ENCODE peak calls at places on chromosome 18, in four cellular contexts. B is GM12878, R is K562, V is HepG2. N is an unnamed sample.

GRCh38 chr18:80109676-80110078 is 615 bp downstream of the ADNP2 start:
- DNase-seq in R (peak; percentile 35), B (no peak), V (no peak), N (no peak)

GRCh38 chr18:35029770-35030169 is 11.4 kb upstream of the MAPRE2 start:
- DNase-seq in R (no peak), B (no peak), V (no peak), N (no peak)

GRCh38 chr18:41126541-41127235 is 828.3 kb upstream of the PIK3C3 start:
- DNase-seq in R (no peak), V (no peak), B (no peak), N (no peak)

GRCh38 chr18:5518899-5519371 is 24.9 kb downstream of the EPB41L3 start:
- DNase-seq in B (no peak), V (no peak), R (no peak), N (no peak)

GRCh38 chr18:48837676-48838075 is 113.1 kb downstream of the SMAD7 start:
- DNase-seq in B (no peak), V (no peak), R (no peak), N (no peak)

GRCh38 chr18:22831441-22831904 is 101.7 kb upstream of the RBBP8 start:
- DNase-seq in R (no peak), B (no peak), V (peak; percentile 36), N (no peak)

GRCh38 chr18:73669299-73669698 is 478.3 kb downstream of the FBXO15 start:
- DNase-seq in V (no peak), R (no peak), B (no peak), N (no peak)

GRCh38 chr18:59846814-59847490 is 52.8 kb upstream of the PMAIP1 start:
- DNase-seq in B (peak; percentile 83), R (no peak), V (no peak), N (no peak)

GRCh38 chr18:76581261-76581660 is 86.2 kb upstream of the ZNF516 start:
- DNase-seq in B (no peak), V (no peak), R (no peak), N (peak; percentile 22)

GRCh38 chr18:35478520-35479435 is 19.0 kb downstream of the INO80C start:
- DNase-seq in V (peak; percentile 97), B (no peak), R (peak; percentile 56), N (no peak)

GRCh38 chr18:11852048-11852341 is 782 bp downstream of the CHMP1B start:
- DNase-seq in R (no peak), B (no peak), V (no peak), N (no peak)

GRCh38 chr18:48797841-48798255 is 152.9 kb downstream of the SMAD7 start:
- DNase-seq in V (no peak), R (peak; percentile 32), B (no peak), N (no peak)

GRCh38 chr18:21958707-21959457 is 210.5 kb upstream of the GATA6 start:
- DNase-seq in B (no peak), V (no peak), R (no peak), N (no peak)

GRCh38 chr18:57366528-57367081 is 14.2 kb downstream of the ST8SIA3 start:
- DNase-seq in B (no peak), R (no peak), V (no peak), N (no peak)

GRCh38 chr18:73479472-73479871 is 611.7 kb upstream of the NETO1 start:
- DNase-seq in R (no peak), B (no peak), V (no peak), N (no peak)

DNA sequence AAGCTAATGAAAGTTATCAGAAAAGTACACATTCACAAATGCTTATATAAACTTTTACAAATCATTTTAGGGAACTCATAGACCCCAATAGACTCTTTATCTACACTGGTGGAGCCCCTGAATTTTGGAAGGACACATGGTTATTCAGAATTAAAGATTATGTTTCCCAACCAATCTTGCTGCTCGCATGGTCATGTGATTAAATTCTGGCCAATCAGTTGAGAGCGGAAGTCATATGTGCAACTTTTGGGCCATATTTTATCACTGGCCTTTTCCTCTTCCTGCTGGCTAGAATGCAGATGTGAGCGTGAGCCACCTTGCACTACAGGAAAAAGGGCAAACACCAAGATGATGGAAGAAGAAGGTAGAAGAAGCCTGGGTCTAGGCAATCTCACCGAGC is 19.8 kb downstream of the THOC1 start:
- DNase-seq in B (no peak), V (no peak), R (no peak), N (no peak)
- H3K36me3 ChIP-seq in B (peaks cover 16% of the 10 kb centered on the region), V (peaks cover 65% of the 10 kb centered on the region), R (peaks cover 83% of the 10 kb centered on the region), N (peaks cover 55% of the 10 kb centered on the region)

GRCh38 chr18:62523631-62524442 is 1.0 kb downstream of the ZCCHC2 start:
- DNase-seq in V (no peak), R (peak; percentile 49), B (no peak), N (peak; percentile 67)
- TF ChIP-seq CBX5 in V (no peak), R (no peak), B (no peak), N (no peak)

DNA sequence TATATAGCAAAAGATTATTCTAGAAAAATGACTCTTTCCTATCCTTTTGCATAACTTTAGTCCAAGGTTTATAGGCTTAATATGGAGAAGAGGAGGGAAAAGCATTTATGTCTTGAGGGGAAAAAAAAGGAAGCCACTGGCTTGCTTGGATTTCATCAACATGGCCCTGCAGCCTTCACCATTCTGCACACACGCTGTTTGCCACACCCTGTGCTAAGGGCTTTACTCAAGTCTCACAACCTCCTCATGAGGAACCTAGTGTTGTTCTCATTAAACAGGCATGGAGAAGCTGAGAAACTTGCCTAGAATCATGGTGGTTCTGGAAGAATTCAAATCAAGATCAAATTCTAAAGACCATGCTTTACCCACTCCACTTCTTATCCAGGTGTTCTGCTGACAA is 117.3 kb upstream of the TTC39C start:
- DNase-seq in R (no peak), V (no peak), B (no peak), N (no peak)
- H3K36me3 ChIP-seq in R (no peaks in the 10 kb centered on the region), V (no peaks in the 10 kb centered on the region), B (no peaks in the 10 kb centered on the region), N (no peaks in the 10 kb centered on the region)

GRCh38 chr18:78242796-78243195 is 736.8 kb upstream of the SALL3 start:
- DNase-seq in V (no peak), B (no peak), R (no peak), N (no peak)
- TF ChIP-seq CBX5 in V (no peak), B (no peak), R (no peak), N (no peak)

DNA sequence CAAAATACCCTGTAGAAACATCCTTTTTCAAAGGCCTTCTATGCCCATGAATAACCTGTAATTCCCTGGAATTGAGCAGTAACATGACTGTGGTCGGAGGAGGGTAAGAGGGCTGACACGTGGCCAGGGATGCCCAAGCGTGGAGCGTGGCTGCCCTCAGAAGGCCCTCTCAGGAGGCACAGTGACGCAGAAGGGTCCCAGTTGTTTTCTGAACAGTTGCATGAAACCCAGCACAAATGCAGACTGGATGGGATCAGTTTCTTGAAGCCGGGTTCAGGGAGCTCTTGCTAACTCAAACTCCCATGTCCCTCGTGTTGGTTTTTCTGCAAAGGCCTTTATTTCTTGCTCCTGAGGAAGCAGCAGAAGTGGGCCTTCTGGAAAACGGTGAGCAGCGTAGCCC is 237.0 kb downstream of the ALPK2 start:
- DNase-seq in V (no peak), B (no peak), R (no peak), N (no peak)
- H3K36me3 ChIP-seq in V (peaks cover 89% of the 10 kb centered on the region), B (no peaks in the 10 kb centered on the region), R (peaks cover 29% of the 10 kb centered on the region), N (peaks cover 20% of the 10 kb centered on the region)

GRCh38 chr18:74898965-74899364 is 301.3 kb downstream of the ZNF407 start:
- DNase-seq in B (no peak), V (peak; percentile 6), R (no peak), N (no peak)
- TF ChIP-seq CBX5 in B (no peak), V (no peak), R (no peak), N (no peak)

N was measured in H1.